ENCODE peak calls at places on chromosome 21, in eight cellular contexts. One of them, this sample, is unnamed.

GRCh38 chr21:26732442-26733221 is 112.6 kb downstream of the ADAMTS1 start:
- DNase-seq in transverse colon: peak; percentile 21
- DNase-seq in sigmoid colon: no peak
- DNase-seq in A549: no peak
- DNase-seq in stomach: peak; percentile 44
- DNase-seq in tibial nerve: peak; percentile 71
- DNase-seq in esophagus muscularis mucosa: no peak
- DNase-seq in ovary: peak; percentile 20
- DNase-seq in this sample: peak; percentile 44

GRCh38 chr21:42306366-42307035 is 8.7 kb downstream of the TFF3 start:
- DNase-seq in esophagus muscularis mucosa: no peak
- DNase-seq in stomach: peak; percentile 8
- DNase-seq in sigmoid colon: peak; percentile 56
- DNase-seq in ovary: no peak
- DNase-seq in tibial nerve: no peak
- DNase-seq in A549: no peak
- DNase-seq in transverse colon: no peak
- DNase-seq in this sample: peak; percentile 12

GRCh38 chr21:34360488-34361241 is 3.1 kb upstream of the KCNE2 start:
- DNase-seq in A549: no peak
- DNase-seq in transverse colon: no peak
- DNase-seq in sigmoid colon: no peak
- DNase-seq in stomach: no peak
- DNase-seq in tibial nerve: no peak
- DNase-seq in ovary: no peak
- DNase-seq in esophagus muscularis mucosa: no peak
- DNase-seq in this sample: no peak

GRCh38 chr21:34179204-34179935 is 106.0 kb downstream of the MRPS6 start:
- DNase-seq in stomach: no peak
- DNase-seq in A549: no peak
- DNase-seq in ovary: no peak
- DNase-seq in transverse colon: no peak
- DNase-seq in esophagus muscularis mucosa: no peak
- DNase-seq in tibial nerve: no peak
- DNase-seq in sigmoid colon: peak; percentile 17
- DNase-seq in this sample: no peak

GRCh38 chr21:18545908-18546307 is 142.3 kb upstream of the TMPRSS15 start:
- DNase-seq in stomach: no peak
- DNase-seq in esophagus muscularis mucosa: no peak
- DNase-seq in transverse colon: no peak
- DNase-seq in sigmoid colon: no peak
- DNase-seq in A549: no peak
- DNase-seq in tibial nerve: no peak
- DNase-seq in ovary: no peak
- DNase-seq in this sample: no peak

GRCh38 chr21:46326110-46326703 is 2.3 kb downstream of the PCNT start:
- DNase-seq in transverse colon: no peak
- DNase-seq in A549: no peak
- DNase-seq in ovary: no peak
- DNase-seq in sigmoid colon: no peak
- DNase-seq in tibial nerve: no peak
- DNase-seq in esophagus muscularis mucosa: no peak
- DNase-seq in stomach: no peak
- DNase-seq in this sample: no peak

GRCh38 chr21:32869459-32869858 is 97.9 kb upstream of the PAXBP1 start:
- DNase-seq in esophagus muscularis mucosa: peak; percentile 50
- DNase-seq in A549: no peak
- DNase-seq in tibial nerve: no peak
- DNase-seq in transverse colon: no peak
- DNase-seq in sigmoid colon: no peak
- DNase-seq in ovary: no peak
- DNase-seq in stomach: no peak
- DNase-seq in this sample: no peak

GRCh38 chr21:18384771-18385170 is 18.8 kb downstream of the TMPRSS15 start:
- DNase-seq in esophagus muscularis mucosa: no peak
- DNase-seq in A549: no peak
- DNase-seq in ovary: no peak
- DNase-seq in stomach: no peak
- DNase-seq in tibial nerve: no peak
- DNase-seq in sigmoid colon: no peak
- DNase-seq in transverse colon: no peak
- DNase-seq in this sample: no peak

GRCh38 chr21:34733866-34734265 is 65.1 kb downstream of the CLIC6 start:
- DNase-seq in ovary: no peak
- DNase-seq in tibial nerve: no peak
- DNase-seq in sigmoid colon: no peak
- DNase-seq in A549: no peak
- DNase-seq in transverse colon: no peak
- DNase-seq in stomach: no peak
- DNase-seq in esophagus muscularis mucosa: no peak
- DNase-seq in this sample: no peak

GRCh38 chr21:36420571-36421339 is 35.6 kb downstream of the CHAF1B start:
- DNase-seq in tibial nerve: no peak
- DNase-seq in transverse colon: no peak
- DNase-seq in sigmoid colon: no peak
- DNase-seq in ovary: no peak
- DNase-seq in A549: no peak
- DNase-seq in stomach: no peak
- DNase-seq in esophagus muscularis mucosa: no peak
- DNase-seq in this sample: no peak

GRCh38 chr21:36888466-36888865 is 78.0 kb downstream of the HLCS start:
- DNase-seq in A549: no peak
- DNase-seq in esophagus muscularis mucosa: no peak
- DNase-seq in stomach: no peak
- DNase-seq in transverse colon: no peak
- DNase-seq in sigmoid colon: no peak
- DNase-seq in tibial nerve: no peak
- DNase-seq in ovary: no peak
- DNase-seq in this sample: no peak

GRCh38 chr21:42868196-42868595 is 11.1 kb downstream of the WDR4 start:
- DNase-seq in tibial nerve: no peak
- DNase-seq in esophagus muscularis mucosa: no peak
- DNase-seq in A549: no peak
- DNase-seq in transverse colon: no peak
- DNase-seq in ovary: no peak
- DNase-seq in sigmoid colon: no peak
- DNase-seq in stomach: no peak
- DNase-seq in this sample: no peak

GRCh38 chr21:14603202-14603601 is 57.1 kb upstream of the SAMSN1 start:
- DNase-seq in ovary: no peak
- DNase-seq in esophagus muscularis mucosa: no peak
- DNase-seq in tibial nerve: no peak
- DNase-seq in A549: no peak
- DNase-seq in stomach: no peak
- DNase-seq in sigmoid colon: no peak
- DNase-seq in transverse colon: no peak
- DNase-seq in this sample: no peak

GRCh38 chr21:27569831-27570230 is 602.9 kb upstream of the ADAMTS5 start:
- DNase-seq in esophagus muscularis mucosa: no peak
- DNase-seq in ovary: no peak
- DNase-seq in sigmoid colon: no peak
- DNase-seq in tibial nerve: no peak
- DNase-seq in A549: no peak
- DNase-seq in transverse colon: no peak
- DNase-seq in stomach: no peak
- DNase-seq in this sample: no peak

GRCh38 chr21:34807146-34807880 is 138.5 kb downstream of the CLIC6 start:
- DNase-seq in transverse colon: no peak
- DNase-seq in stomach: no peak
- DNase-seq in A549: peak; percentile 78
- DNase-seq in sigmoid colon: no peak
- DNase-seq in esophagus muscularis mucosa: no peak
- DNase-seq in tibial nerve: no peak
- DNase-seq in ovary: no peak
- DNase-seq in this sample: peak; percentile 73

GRCh38 chr21:33268736-33269441 is 2.7 kb downstream of the IL10RB start:
- DNase-seq in sigmoid colon: no peak
- DNase-seq in transverse colon: peak; percentile 97
- DNase-seq in esophagus muscularis mucosa: no peak
- DNase-seq in stomach: peak; percentile 99
- DNase-seq in A549: no peak
- DNase-seq in ovary: no peak
- DNase-seq in tibial nerve: no peak
- DNase-seq in this sample: peak; percentile 96

GRCh38 chr21:20882462-20883415 is 115.5 kb upstream of the NCAM2 start:
- DNase-seq in A549: no peak
- DNase-seq in sigmoid colon: no peak
- DNase-seq in esophagus muscularis mucosa: no peak
- DNase-seq in transverse colon: peak; percentile 21
- DNase-seq in ovary: no peak
- DNase-seq in tibial nerve: peak; percentile 46
- DNase-seq in stomach: peak; percentile 47
- DNase-seq in this sample: peak; percentile 21

GRCh38 chr21:31260790-31261189 is 83.3 kb downstream of the TIAM1 start:
- DNase-seq in tibial nerve: no peak
- DNase-seq in esophagus muscularis mucosa: no peak
- DNase-seq in sigmoid colon: no peak
- DNase-seq in transverse colon: no peak
- DNase-seq in A549: no peak
- DNase-seq in ovary: no peak
- DNase-seq in stomach: no peak
- DNase-seq in this sample: no peak

GRCh38 chr21:31255036-31255435 is 89.0 kb downstream of the TIAM1 start:
- DNase-seq in transverse colon: no peak
- DNase-seq in sigmoid colon: no peak
- DNase-seq in A549: no peak
- DNase-seq in tibial nerve: no peak
- DNase-seq in ovary: no peak
- DNase-seq in esophagus muscularis mucosa: no peak
- DNase-seq in stomach: no peak
- DNase-seq in this sample: no peak

GRCh38 chr21:31257265-31257664 is 86.8 kb downstream of the TIAM1 start:
- DNase-seq in tibial nerve: no peak
- DNase-seq in ovary: no peak
- DNase-seq in stomach: no peak
- DNase-seq in A549: no peak
- DNase-seq in transverse colon: no peak
- DNase-seq in esophagus muscularis mucosa: no peak
- DNase-seq in sigmoid colon: no peak
- DNase-seq in this sample: no peak

GRCh38 chr21:31255846-31256395 is 88.1 kb downstream of the TIAM1 start:
- DNase-seq in transverse colon: no peak
- DNase-seq in sigmoid colon: no peak
- DNase-seq in esophagus muscularis mucosa: no peak
- DNase-seq in ovary: no peak
- DNase-seq in tibial nerve: no peak
- DNase-seq in stomach: no peak
- DNase-seq in A549: no peak
- DNase-seq in this sample: no peak

GRCh38 chr21:31258073-31258472 is 86.0 kb downstream of the TIAM1 start:
- DNase-seq in esophagus muscularis mucosa: no peak
- DNase-seq in ovary: no peak
- DNase-seq in transverse colon: no peak
- DNase-seq in A549: no peak
- DNase-seq in sigmoid colon: no peak
- DNase-seq in tibial nerve: no peak
- DNase-seq in stomach: no peak
- DNase-seq in this sample: no peak
- TF ChIP-seq EP300 in esophagus muscularis mucosa: no peak
- TF ChIP-seq EP300 in ovary: no peak
- TF ChIP-seq EP300 in transverse colon: no peak
- TF ChIP-seq EP300 in A549: no peak
- TF ChIP-seq EP300 in sigmoid colon: no peak
- TF ChIP-seq EP300 in tibial nerve: no peak
- TF ChIP-seq EP300 in stomach: no peak
- TF ChIP-seq EP300 in this sample: no peak

DNA sequence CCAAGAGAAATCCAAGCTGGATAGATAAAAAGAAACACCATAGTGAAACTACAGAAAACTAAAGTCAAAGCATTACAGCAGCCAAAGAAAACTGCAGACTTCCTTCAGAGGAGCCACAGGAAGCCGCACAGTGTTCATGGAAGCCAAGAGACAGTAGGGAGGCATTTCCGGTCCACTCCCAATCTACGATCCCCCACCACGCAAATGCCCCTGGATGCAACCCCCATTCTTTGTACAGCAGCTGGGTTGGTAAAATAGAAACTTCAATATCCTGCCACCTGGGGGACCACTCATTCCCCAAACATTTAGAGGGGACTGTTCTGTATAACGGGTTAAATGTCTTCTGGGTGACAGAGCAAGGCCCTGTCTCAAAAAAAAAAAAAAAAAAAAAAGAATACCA is 43.9 kb upstream of the TSPEAR start:
- DNase-seq in A549: no peak
- DNase-seq in stomach: no peak
- DNase-seq in sigmoid colon: no peak
- DNase-seq in ovary: no peak
- DNase-seq in transverse colon: no peak
- DNase-seq in esophagus muscularis mucosa: no peak
- DNase-seq in tibial nerve: no peak
- DNase-seq in this sample: no peak
- TF ChIP-seq POLR2A in A549: no peak
- TF ChIP-seq POLR2A in stomach: no peak
- TF ChIP-seq POLR2A in sigmoid colon: no peak
- TF ChIP-seq POLR2A in ovary: no peak
- TF ChIP-seq POLR2A in transverse colon: no peak
- TF ChIP-seq POLR2A in esophagus muscularis mucosa: no peak
- TF ChIP-seq POLR2A in tibial nerve: no peak
- TF ChIP-seq POLR2A in this sample: no peak

GRCh38 chr21:16169102-16169511 is 439.3 kb downstream of the USP25 start:
- DNase-seq in tibial nerve: no peak
- DNase-seq in esophagus muscularis mucosa: no peak
- DNase-seq in transverse colon: no peak
- DNase-seq in stomach: no peak
- DNase-seq in A549: no peak
- DNase-seq in ovary: no peak
- DNase-seq in sigmoid colon: no peak
- DNase-seq in this sample: no peak
- TF ChIP-seq EP300 in tibial nerve: no peak
- TF ChIP-seq EP300 in esophagus muscularis mucosa: no peak
- TF ChIP-seq EP300 in transverse colon: no peak
- TF ChIP-seq EP300 in stomach: no peak
- TF ChIP-seq EP300 in A549: no peak
- TF ChIP-seq EP300 in ovary: no peak
- TF ChIP-seq EP300 in sigmoid colon: no peak
- TF ChIP-seq EP300 in this sample: no peak

DNA sequence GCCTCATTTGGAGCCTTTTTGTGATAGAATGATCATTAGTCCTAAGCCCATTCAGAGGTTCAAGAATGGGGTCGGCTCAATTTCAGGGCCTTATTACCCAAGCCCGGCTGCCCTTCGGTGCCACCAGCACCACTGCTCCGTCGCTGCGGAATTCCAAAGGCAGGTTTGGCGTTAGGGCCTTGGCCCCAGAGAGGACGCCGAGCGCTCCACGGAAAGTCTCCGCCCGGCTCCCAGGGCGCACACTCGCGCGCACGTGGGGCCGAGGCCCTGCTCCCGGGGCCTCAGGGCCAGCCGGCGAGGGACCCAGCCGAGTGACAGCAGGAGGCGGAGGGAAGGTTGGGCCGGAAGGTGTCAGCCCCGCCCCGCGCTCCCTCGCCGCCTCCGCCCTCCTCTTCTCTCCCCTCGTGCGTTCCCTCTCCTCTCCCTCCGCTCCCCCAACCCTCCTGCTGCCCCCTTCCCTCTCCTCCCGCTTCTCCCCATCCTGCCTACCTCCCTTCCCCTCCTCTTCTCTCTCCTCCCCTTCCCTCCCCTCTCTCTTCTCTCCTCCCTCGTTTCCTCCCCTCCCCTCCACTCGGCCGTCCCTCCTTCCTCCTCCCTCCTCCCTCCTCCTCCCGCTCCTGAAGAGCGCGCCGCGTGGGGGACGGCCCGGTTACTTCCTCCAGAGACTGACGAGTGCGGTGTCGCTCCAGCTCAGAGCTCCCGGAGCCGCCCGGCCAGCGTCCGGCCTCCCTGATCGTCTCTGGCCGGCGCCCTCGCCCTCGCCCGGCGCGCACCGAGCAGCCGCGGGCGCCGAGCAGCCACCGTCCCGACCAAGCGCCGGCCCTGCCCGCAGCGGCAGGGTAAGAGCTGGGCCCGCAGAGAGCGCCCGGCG is at the start of gene ETS2:
- DNase-seq in stomach: peak; percentile 90
- DNase-seq in transverse colon: peak; percentile 93
- DNase-seq in A549: peak; percentile 56
- DNase-seq in ovary: peak; percentile 92
- DNase-seq in esophagus muscularis mucosa: peak; percentile 95
- DNase-seq in tibial nerve: peak; percentile 74
- DNase-seq in sigmoid colon: peak; percentile 97
- DNase-seq in this sample: peak; percentile 97
- TF ChIP-seq POLR2A in stomach: peak; percentile 65
- TF ChIP-seq POLR2A in transverse colon: peak; percentile 98
- TF ChIP-seq POLR2A in A549: peak; percentile 89
- TF ChIP-seq POLR2A in ovary: peak; percentile 89
- TF ChIP-seq POLR2A in esophagus muscularis mucosa: peak; percentile 86
- TF ChIP-seq POLR2A in tibial nerve: peak; percentile 83
- TF ChIP-seq POLR2A in sigmoid colon: peak; percentile 58
- TF ChIP-seq POLR2A in this sample: peak; percentile 98